ENCODE peak calls at places on chromosome 11, in ten cellular contexts. K, G, S, E, D, X, I, L, Z and P are unnamed samples.

GRCh38 chr11:60991457-60991856 is 20.0 kb downstream of the CD6 start:
- DNase-seq in Z (no peak), K (no peak), L (no peak), G (no peak), E (no peak), S (no peak), I (no peak), D (no peak), X (no peak), P (peak)

GRCh38 chr11:102047305-102047924 is at the start of gene CFAP300:
- DNase-seq in D (peak), Z (peak), I (peak), E (peak), G (peak), K (peak), S (peak), X (peak), L (peak), P (peak)

GRCh38 chr11:130583866-130584265 is 135.4 kb downstream of the ADAMTS15 start:
- DNase-seq in Z (no peak), S (no peak), I (no peak), K (no peak), X (peak), E (no peak), G (no peak), D (no peak), L (no peak), P (no peak)

GRCh38 chr11:19763315-19763714 is 50.7 kb downstream of the NAV2 start:
- DNase-seq in I (no peak), L (no peak), X (no peak), E (no peak), D (no peak), G (no peak), Z (no peak), K (no peak), S (no peak), P (no peak)

GRCh38 chr11:47161134-47161854 is 15.4 kb downstream of the ARFGAP2 start:
- DNase-seq in K (peak), X (peak), Z (peak), G (peak), D (peak), I (peak), S (peak), L (peak), E (peak), P (peak)

GRCh38 chr11:84817998-84818397 is 809.1 kb downstream of the DLG2 start:
- DNase-seq in D (peak), S (peak), K (no peak), E (no peak), L (no peak), I (peak), Z (peak), X (no peak), G (peak), P (no peak)

GRCh38 chr11:33606762-33607161 is 93.9 kb downstream of the C11orf91 start:
- DNase-seq in X (peak), K (no peak), I (no peak), S (peak), D (peak), Z (no peak), E (no peak), L (no peak), G (no peak), P (no peak)

GRCh38 chr11:132784441-132784840 is 747.9 kb downstream of the OPCML start:
- DNase-seq in Z (no peak), X (no peak), K (no peak), G (no peak), S (peak), L (no peak), D (no peak), E (no peak), I (no peak), P (no peak)

GRCh38 chr11:9367551-9367950 is 16.9 kb upstream of the IPO7 start:
- DNase-seq in S (no peak), K (no peak), I (no peak), D (no peak), Z (no peak), G (no peak), X (no peak), L (no peak), E (no peak), P (no peak)

GRCh38 chr11:14500181-14500651 is 605 bp upstream of the COPB1 start:
- DNase-seq in I (peak), G (peak), K (peak), E (peak), Z (peak), X (no peak), D (peak), S (peak), L (peak), P (peak)

GRCh38 chr11:95505927-95506426 is 275.0 kb upstream of the SESN3 start:
- DNase-seq in E (no peak), L (no peak), S (peak), X (no peak), K (no peak), D (peak), G (peak), I (no peak), Z (no peak), P (no peak)

GRCh38 chr11:83054001-83054400 is 17.7 kb downstream of the RAB30 start:
- DNase-seq in L (no peak), I (no peak), S (no peak), X (no peak), E (no peak), Z (no peak), K (no peak), G (no peak), D (no peak), P (no peak)

GRCh38 chr11:19344661-19345518 is 104.1 kb upstream of the E2F8 start:
- DNase-seq in Z (peak), D (peak), X (peak), I (peak), E (no peak), L (peak), S (peak), K (no peak), G (peak), P (no peak)

GRCh38 chr11:46918087-46918751 is at the start of gene LRP4:
- DNase-seq in D (peak), S (no peak), L (peak), I (peak), X (peak), E (peak), K (no peak), G (no peak), Z (peak), P (peak)

GRCh38 chr11:36000616-36001190 is 56.8 kb downstream of the LDLRAD3 start:
- DNase-seq in Z (no peak), K (no peak), D (no peak), E (no peak), I (peak), X (peak), S (peak), G (no peak), L (no peak), P (no peak)

GRCh38 chr11:35934981-35935380 is 8.9 kb upstream of the LDLRAD3 start:
- DNase-seq in K (no peak), Z (no peak), G (no peak), I (no peak), D (no peak), L (no peak), S (no peak), E (no peak), X (no peak), P (no peak)

GRCh38 chr11:115672999-115673411 is 168.8 kb upstream of the CADM1 start:
- DNase-seq in E (no peak), S (no peak), I (no peak), D (no peak), Z (no peak), L (no peak), K (no peak), G (no peak), X (no peak), P (no peak)

GRCh38 chr11:123509737-123510578 is 79.9 kb downstream of the GRAMD1B start:
- DNase-seq in E (no peak), X (peak), G (no peak), Z (no peak), K (no peak), D (peak), I (no peak), L (peak), S (no peak), P (no peak)

GRCh38 chr11:118921121-118921928 is 4.4 kb downstream of the BCL9L start:
- DNase-seq in D (peak), X (peak), K (peak), L (peak), S (peak), Z (peak), E (no peak), G (peak), I (no peak), P (no peak)

GRCh38 chr11:70466154-70466553 is 67.8 kb downstream of the CTTN start:
- DNase-seq in X (peak), L (no peak), G (peak), D (peak), Z (peak), S (no peak), K (no peak), E (no peak), I (peak), P (no peak)

GRCh38 chr11:117479372-117479771 is 151.7 kb downstream of the CEP164 start:
- DNase-seq in D (no peak), G (no peak), S (no peak), L (no peak), X (no peak), Z (no peak), E (no peak), K (no peak), I (no peak), P (no peak)

GRCh38 chr11:27282141-27282590 is 80.8 kb downstream of the CCDC34 start:
- DNase-seq in S (no peak), G (peak), I (no peak), L (no peak), D (no peak), E (no peak), X (no peak), Z (peak), K (peak), P (no peak)

GRCh38 chr11:86947541-86947940 is 7.7 kb downstream of the FZD4 start:
- DNase-seq in E (no peak), G (no peak), S (peak), I (no peak), L (no peak), D (peak), X (no peak), Z (no peak), K (no peak), P (no peak)

GRCh38 chr11:62132188-62132587 is 8.4 kb downstream of the INCENP start:
- DNase-seq in X (peak), E (no peak), D (no peak), Z (no peak), L (no peak), K (no peak), I (peak), S (peak), G (peak), P (no peak)

GRCh38 chr11:74322667-74323066 is 11.2 kb upstream of the P4HA3 start:
- DNase-seq in G (no peak), K (no peak), D (peak), Z (no peak), E (no peak), I (no peak), L (no peak), S (no peak), X (no peak), P (no peak)